ENCODE peak calls at places on chromosomes 3 and 15, in nine cellular contexts. D is NCI-H748 treated with DMSO at 0.1 percent for 48 hours; E is CD8-positive, alpha-beta memory T cell; S is esophagus squamous epithelium; Q is endothelial cell; F is NCI-H1092 treated with DMSO at 0.1 percent for 48 hours; P is HT1080; J is brain pericyte; Y is stimulated activated naive B cell treated with anti-CD40 and anti-IgM and Interleukin-4, amounts not matched to agents 10 μg/mL and 1 μg/mL and 100 μg/mL, for 72 hours. N is an unnamed sample.

GRCh38 chr3:181689546-181689945 is 22.2 kb upstream of the SOX2 start:
- DNase-seq in D (no peak), E (no peak), S (no peak), Q (no peak), F (no peak), P (no peak), J (no peak), Y (no peak), N (no peak)

GRCh38 chr3:32865364-32865763 is 47.6 kb downstream of the TRIM71 start:
- DNase-seq in D (no peak), E (no peak), S (no peak), Q (no peak), F (no peak), P (no peak), J (no peak), Y (no peak), N (peak)

GRCh38 chr3:113839551-113839950 is 963 bp downstream of the GRAMD1C start:
- DNase-seq in D (no peak), E (no peak), S (no peak), Q (no peak), F (no peak), P (no peak), J (no peak), Y (no peak), N (no peak)

GRCh38 chr15:98801234-98801561 is 152.9 kb downstream of the IGF1R start:
- DNase-seq in D (peak), E (no peak), S (no peak), Q (peak), F (peak), P (no peak), J (no peak), Y (no peak), N (no peak)

GRCh38 chr15:31801152-31801551 is 229.2 kb upstream of the CHRNA7 start:
- DNase-seq in D (no peak), E (no peak), S (no peak), Q (no peak), F (no peak), P (no peak), J (no peak), Y (no peak), N (no peak)

GRCh38 chr15:101147181-101147580 is 104.7 kb downstream of the CHSY1 start:
- DNase-seq in D (no peak), E (no peak), S (no peak), Q (no peak), F (no peak), P (no peak), J (no peak), Y (no peak), N (no peak)

GRCh38 chr3:194265505-194265892 is 85.6 kb downstream of the CPN2 start:
- DNase-seq in D (no peak), E (no peak), S (no peak), Q (no peak), F (peak), P (peak), J (peak), Y (no peak), N (no peak)

GRCh38 chr3:105836533-105836932 is 32.3 kb downstream of the CBLB start:
- DNase-seq in D (no peak), E (no peak), S (no peak), Q (no peak), F (no peak), P (no peak), J (peak), Y (no peak), N (no peak)

GRCh38 chr15:91915576-91915975 is 62.1 kb downstream of the SLCO3A1 start:
- DNase-seq in D (peak), E (no peak), S (no peak), Q (no peak), F (peak), P (no peak), J (no peak), Y (no peak), N (no peak)

GRCh38 chr3:66297260-66297863 is 76.6 kb downstream of the SLC25A26 start:
- DNase-seq in D (no peak), E (no peak), S (no peak), Q (no peak), F (no peak), P (no peak), J (no peak), Y (no peak), N (no peak)

GRCh38 chr3:114758828-114759709 is 388.0 kb downstream of the ZBTB20 start:
- DNase-seq in D (no peak), E (no peak), S (no peak), Q (no peak), F (no peak), P (no peak), J (no peak), Y (no peak), N (no peak)

GRCh38 chr3:179260949-179261765 is 10.2 kb upstream of the KCNMB3 start:
- DNase-seq in D (no peak), E (peak), S (peak), Q (peak), F (peak), P (peak), J (no peak), Y (peak), N (no peak)

GRCh38 chr3:83224101-83224868 is 1462.8 kb upstream of the GBE1 start:
- DNase-seq in D (no peak), E (no peak), S (no peak), Q (no peak), F (no peak), P (peak), J (no peak), Y (no peak), N (no peak)

GRCh38 chr3:47009225-47010049 is 30.0 kb downstream of the NBEAL2 start:
- DNase-seq in D (peak), E (peak), S (no peak), Q (peak), F (peak), P (no peak), J (peak), Y (peak), N (no peak)

GRCh38 chr15:81480645-81481053 is 106.6 kb upstream of the TMC3 start:
- DNase-seq in D (peak), E (peak), S (no peak), Q (peak), F (peak), P (peak), J (peak), Y (peak), N (no peak)

GRCh38 chr15:63166219-63166618 is 8.9 kb upstream of the RPS27L start:
- DNase-seq in D (no peak), E (no peak), S (no peak), Q (no peak), F (no peak), P (peak), J (no peak), Y (no peak), N (no peak)

GRCh38 chr15:69906256-69907185 is 191.2 kb downstream of the TLE3 start:
- DNase-seq in D (no peak), E (no peak), S (no peak), Q (no peak), F (no peak), P (no peak), J (no peak), Y (no peak), N (no peak)

GRCh38 chr3:127535901-127536817 is 54.4 kb downstream of the TPRA1 start:
- DNase-seq in D (no peak), E (no peak), S (no peak), Q (no peak), F (peak), P (no peak), J (no peak), Y (no peak), N (no peak)

GRCh38 chr3:138600341-138600740 is 6.3 kb upstream of the CEP70 start:
- DNase-seq in D (no peak), E (no peak), S (no peak), Q (no peak), F (no peak), P (no peak), J (no peak), Y (no peak), N (no peak)

GRCh38 chr15:32838820-32839219 is 121.0 kb downstream of the GREM1 start:
- DNase-seq in D (peak), E (no peak), S (no peak), Q (no peak), F (peak), P (peak), J (no peak), Y (no peak), N (no peak)

GRCh38 chr15:31498756-31499155 is 172.1 kb downstream of the KLF13 start:
- DNase-seq in D (no peak), E (no peak), S (no peak), Q (no peak), F (no peak), P (no peak), J (no peak), Y (no peak), N (no peak)